ENCODE peak calls at places on chromosomes 1 and 21, in nine cellular contexts. One of them, this sample, is unnamed.

GRCh38 chr1:223887724-223888428 is 42.1 kb upstream of the TP53BP2 start:
- DNase-seq in cardiac fibroblast: peak
- DNase-seq in spleen: no peak
- DNase-seq in stimulated activated naive B cell treated with anti-CD40 and anti-IgM and Interleukin-4, amounts not matched to agents 10 μg/mL and 1 μg/mL and 100 μg/mL, for 72 hours: no peak
- DNase-seq in dorsolateral prefrontal cortex: no peak
- DNase-seq in NCI-H524: no peak
- DNase-seq in neural crest cell: no peak
- DNase-seq in NCI-H146: no peak
- DNase-seq in cardiac septum: no peak
- DNase-seq in this sample: no peak

GRCh38 chr21:35127851-35128250 is 78.7 kb upstream of the RUNX1 start:
- DNase-seq in cardiac fibroblast: no peak
- DNase-seq in spleen: no peak
- DNase-seq in stimulated activated naive B cell treated with anti-CD40 and anti-IgM and Interleukin-4, amounts not matched to agents 10 μg/mL and 1 μg/mL and 100 μg/mL, for 72 hours: no peak
- DNase-seq in dorsolateral prefrontal cortex: no peak
- DNase-seq in NCI-H524: no peak
- DNase-seq in neural crest cell: no peak
- DNase-seq in NCI-H146: no peak
- DNase-seq in cardiac septum: no peak
- DNase-seq in this sample: no peak

GRCh38 chr1:111219466-111220286 is 7.8 kb upstream of the CHI3L2 start:
- DNase-seq in cardiac fibroblast: no peak
- DNase-seq in spleen: peak
- DNase-seq in stimulated activated naive B cell treated with anti-CD40 and anti-IgM and Interleukin-4, amounts not matched to agents 10 μg/mL and 1 μg/mL and 100 μg/mL, for 72 hours: no peak
- DNase-seq in dorsolateral prefrontal cortex: no peak
- DNase-seq in NCI-H524: no peak
- DNase-seq in neural crest cell: no peak
- DNase-seq in NCI-H146: no peak
- DNase-seq in cardiac septum: no peak
- DNase-seq in this sample: no peak

GRCh38 chr1:156623946-156624813 is 5.0 kb downstream of the HAPLN2 start:
- DNase-seq in cardiac fibroblast: peak
- DNase-seq in spleen: peak
- DNase-seq in stimulated activated naive B cell treated with anti-CD40 and anti-IgM and Interleukin-4, amounts not matched to agents 10 μg/mL and 1 μg/mL and 100 μg/mL, for 72 hours: no peak
- DNase-seq in dorsolateral prefrontal cortex: peak
- DNase-seq in NCI-H524: peak
- DNase-seq in neural crest cell: peak
- DNase-seq in NCI-H146: peak
- DNase-seq in cardiac septum: peak
- DNase-seq in this sample: peak

GRCh38 chr1:245915851-245916250 is 591.2 kb downstream of the SMYD3 start:
- DNase-seq in cardiac fibroblast: no peak
- DNase-seq in spleen: no peak
- DNase-seq in stimulated activated naive B cell treated with anti-CD40 and anti-IgM and Interleukin-4, amounts not matched to agents 10 μg/mL and 1 μg/mL and 100 μg/mL, for 72 hours: no peak
- DNase-seq in dorsolateral prefrontal cortex: no peak
- DNase-seq in NCI-H524: no peak
- DNase-seq in neural crest cell: no peak
- DNase-seq in NCI-H146: no peak
- DNase-seq in cardiac septum: no peak
- DNase-seq in this sample: no peak

GRCh38 chr21:25717491-25718139 is 17.1 kb downstream of the ATP5PF start:
- DNase-seq in cardiac fibroblast: peak
- DNase-seq in spleen: no peak
- DNase-seq in stimulated activated naive B cell treated with anti-CD40 and anti-IgM and Interleukin-4, amounts not matched to agents 10 μg/mL and 1 μg/mL and 100 μg/mL, for 72 hours: no peak
- DNase-seq in dorsolateral prefrontal cortex: no peak
- DNase-seq in NCI-H524: no peak
- DNase-seq in neural crest cell: no peak
- DNase-seq in NCI-H146: no peak
- DNase-seq in cardiac septum: no peak
- DNase-seq in this sample: no peak

GRCh38 chr1:9004731-9005708 is 21.2 kb downstream of the SLC2A7 start:
- DNase-seq in cardiac fibroblast: peak
- DNase-seq in spleen: peak
- DNase-seq in stimulated activated naive B cell treated with anti-CD40 and anti-IgM and Interleukin-4, amounts not matched to agents 10 μg/mL and 1 μg/mL and 100 μg/mL, for 72 hours: peak
- DNase-seq in dorsolateral prefrontal cortex: peak
- DNase-seq in NCI-H524: peak
- DNase-seq in neural crest cell: peak
- DNase-seq in NCI-H146: peak
- DNase-seq in cardiac septum: peak
- DNase-seq in this sample: peak

GRCh38 chr1:243917177-243917862 is 67.3 kb upstream of the AKT3 start:
- DNase-seq in cardiac fibroblast: peak
- DNase-seq in spleen: peak
- DNase-seq in stimulated activated naive B cell treated with anti-CD40 and anti-IgM and Interleukin-4, amounts not matched to agents 10 μg/mL and 1 μg/mL and 100 μg/mL, for 72 hours: peak
- DNase-seq in dorsolateral prefrontal cortex: peak
- DNase-seq in NCI-H524: peak
- DNase-seq in neural crest cell: peak
- DNase-seq in NCI-H146: peak
- DNase-seq in cardiac septum: no peak
- DNase-seq in this sample: peak

GRCh38 chr1:239943761-239944160 is 147.9 kb upstream of the FMN2 start:
- DNase-seq in cardiac fibroblast: no peak
- DNase-seq in spleen: no peak
- DNase-seq in stimulated activated naive B cell treated with anti-CD40 and anti-IgM and Interleukin-4, amounts not matched to agents 10 μg/mL and 1 μg/mL and 100 μg/mL, for 72 hours: no peak
- DNase-seq in dorsolateral prefrontal cortex: no peak
- DNase-seq in NCI-H524: no peak
- DNase-seq in neural crest cell: no peak
- DNase-seq in NCI-H146: no peak
- DNase-seq in cardiac septum: no peak
- DNase-seq in this sample: no peak

GRCh38 chr1:5948681-5949005 is 43.6 kb downstream of the NPHP4 start:
- DNase-seq in cardiac fibroblast: no peak
- DNase-seq in spleen: no peak
- DNase-seq in stimulated activated naive B cell treated with anti-CD40 and anti-IgM and Interleukin-4, amounts not matched to agents 10 μg/mL and 1 μg/mL and 100 μg/mL, for 72 hours: no peak
- DNase-seq in dorsolateral prefrontal cortex: no peak
- DNase-seq in NCI-H524: no peak
- DNase-seq in neural crest cell: no peak
- DNase-seq in NCI-H146: no peak
- DNase-seq in cardiac septum: no peak
- DNase-seq in this sample: no peak

GRCh38 chr1:179082308-179083030 is 599 bp downstream of the TOR3A start:
- DNase-seq in cardiac fibroblast: no peak
- DNase-seq in spleen: no peak
- DNase-seq in stimulated activated naive B cell treated with anti-CD40 and anti-IgM and Interleukin-4, amounts not matched to agents 10 μg/mL and 1 μg/mL and 100 μg/mL, for 72 hours: no peak
- DNase-seq in dorsolateral prefrontal cortex: no peak
- DNase-seq in NCI-H524: no peak
- DNase-seq in neural crest cell: peak
- DNase-seq in NCI-H146: peak
- DNase-seq in cardiac septum: no peak
- DNase-seq in this sample: peak

GRCh38 chr1:67713071-67713806 is 28.2 kb downstream of the GADD45A start:
- DNase-seq in cardiac fibroblast: peak
- DNase-seq in spleen: no peak
- DNase-seq in stimulated activated naive B cell treated with anti-CD40 and anti-IgM and Interleukin-4, amounts not matched to agents 10 μg/mL and 1 μg/mL and 100 μg/mL, for 72 hours: no peak
- DNase-seq in dorsolateral prefrontal cortex: no peak
- DNase-seq in NCI-H524: no peak
- DNase-seq in neural crest cell: no peak
- DNase-seq in NCI-H146: peak
- DNase-seq in cardiac septum: no peak
- DNase-seq in this sample: peak

GRCh38 chr1:211654838-211655787 is 20.3 kb downstream of the NEK2 start:
- DNase-seq in cardiac fibroblast: peak
- DNase-seq in spleen: peak
- DNase-seq in stimulated activated naive B cell treated with anti-CD40 and anti-IgM and Interleukin-4, amounts not matched to agents 10 μg/mL and 1 μg/mL and 100 μg/mL, for 72 hours: peak
- DNase-seq in dorsolateral prefrontal cortex: peak
- DNase-seq in NCI-H524: peak
- DNase-seq in neural crest cell: peak
- DNase-seq in NCI-H146: peak
- DNase-seq in cardiac septum: peak
- DNase-seq in this sample: peak

GRCh38 chr1:180964609-180965008 is 51.9 kb downstream of the KIAA1614 start:
- DNase-seq in cardiac fibroblast: no peak
- DNase-seq in spleen: no peak
- DNase-seq in stimulated activated naive B cell treated with anti-CD40 and anti-IgM and Interleukin-4, amounts not matched to agents 10 μg/mL and 1 μg/mL and 100 μg/mL, for 72 hours: no peak
- DNase-seq in dorsolateral prefrontal cortex: no peak
- DNase-seq in NCI-H524: no peak
- DNase-seq in neural crest cell: no peak
- DNase-seq in NCI-H146: peak
- DNase-seq in cardiac septum: no peak
- DNase-seq in this sample: no peak

GRCh38 chr1:45205910-45206721 is at the start of gene ZSWIM5:
- DNase-seq in cardiac fibroblast: peak
- DNase-seq in spleen: peak
- DNase-seq in stimulated activated naive B cell treated with anti-CD40 and anti-IgM and Interleukin-4, amounts not matched to agents 10 μg/mL and 1 μg/mL and 100 μg/mL, for 72 hours: peak
- DNase-seq in dorsolateral prefrontal cortex: peak
- DNase-seq in NCI-H524: peak
- DNase-seq in neural crest cell: peak
- DNase-seq in NCI-H146: peak
- DNase-seq in cardiac septum: peak
- DNase-seq in this sample: peak

GRCh38 chr1:150507912-150508864 is at the start of gene ECM1:
- DNase-seq in cardiac fibroblast: peak
- DNase-seq in spleen: peak
- DNase-seq in stimulated activated naive B cell treated with anti-CD40 and anti-IgM and Interleukin-4, amounts not matched to agents 10 μg/mL and 1 μg/mL and 100 μg/mL, for 72 hours: no peak
- DNase-seq in dorsolateral prefrontal cortex: no peak
- DNase-seq in NCI-H524: no peak
- DNase-seq in neural crest cell: no peak
- DNase-seq in NCI-H146: no peak
- DNase-seq in cardiac septum: peak
- DNase-seq in this sample: no peak

GRCh38 chr1:61828814-61829213 is 86.5 kb downstream of the PATJ start:
- DNase-seq in cardiac fibroblast: peak
- DNase-seq in spleen: no peak
- DNase-seq in stimulated activated naive B cell treated with anti-CD40 and anti-IgM and Interleukin-4, amounts not matched to agents 10 μg/mL and 1 μg/mL and 100 μg/mL, for 72 hours: no peak
- DNase-seq in dorsolateral prefrontal cortex: no peak
- DNase-seq in NCI-H524: no peak
- DNase-seq in neural crest cell: no peak
- DNase-seq in NCI-H146: no peak
- DNase-seq in cardiac septum: no peak
- DNase-seq in this sample: no peak

GRCh38 chr21:45155910-45156309 is 81.5 kb downstream of the ADARB1 start:
- DNase-seq in cardiac fibroblast: no peak
- DNase-seq in spleen: no peak
- DNase-seq in stimulated activated naive B cell treated with anti-CD40 and anti-IgM and Interleukin-4, amounts not matched to agents 10 μg/mL and 1 μg/mL and 100 μg/mL, for 72 hours: no peak
- DNase-seq in dorsolateral prefrontal cortex: no peak
- DNase-seq in NCI-H524: no peak
- DNase-seq in neural crest cell: no peak
- DNase-seq in NCI-H146: no peak
- DNase-seq in cardiac septum: no peak
- DNase-seq in this sample: no peak

GRCh38 chr21:10511116-10511515 is 10.3 kb upstream of the TPTE start:
- DNase-seq in cardiac fibroblast: no peak
- DNase-seq in spleen: no peak
- DNase-seq in stimulated activated naive B cell treated with anti-CD40 and anti-IgM and Interleukin-4, amounts not matched to agents 10 μg/mL and 1 μg/mL and 100 μg/mL, for 72 hours: no peak
- DNase-seq in dorsolateral prefrontal cortex: no peak
- DNase-seq in NCI-H524: no peak
- DNase-seq in neural crest cell: no peak
- DNase-seq in NCI-H146: no peak
- DNase-seq in cardiac septum: no peak
- DNase-seq in this sample: no peak

GRCh38 chr21:28928578-28929124 is 64.0 kb downstream of the LTN1 start:
- DNase-seq in cardiac fibroblast: no peak
- DNase-seq in spleen: no peak
- DNase-seq in stimulated activated naive B cell treated with anti-CD40 and anti-IgM and Interleukin-4, amounts not matched to agents 10 μg/mL and 1 μg/mL and 100 μg/mL, for 72 hours: no peak
- DNase-seq in dorsolateral prefrontal cortex: no peak
- DNase-seq in NCI-H524: no peak
- DNase-seq in neural crest cell: no peak
- DNase-seq in NCI-H146: no peak
- DNase-seq in cardiac septum: no peak
- DNase-seq in this sample: no peak

GRCh38 chr1:153352523-153352922 is 3.9 kb upstream of the PGLYRP4 start:
- DNase-seq in cardiac fibroblast: peak
- DNase-seq in spleen: peak
- DNase-seq in stimulated activated naive B cell treated with anti-CD40 and anti-IgM and Interleukin-4, amounts not matched to agents 10 μg/mL and 1 μg/mL and 100 μg/mL, for 72 hours: peak
- DNase-seq in dorsolateral prefrontal cortex: peak
- DNase-seq in NCI-H524: peak
- DNase-seq in neural crest cell: peak
- DNase-seq in NCI-H146: peak
- DNase-seq in cardiac septum: no peak
- DNase-seq in this sample: peak

GRCh38 chr1:20216574-20216973 is 30.3 kb upstream of the PLA2G2C start:
- DNase-seq in cardiac fibroblast: peak
- DNase-seq in spleen: no peak
- DNase-seq in stimulated activated naive B cell treated with anti-CD40 and anti-IgM and Interleukin-4, amounts not matched to agents 10 μg/mL and 1 μg/mL and 100 μg/mL, for 72 hours: no peak
- DNase-seq in dorsolateral prefrontal cortex: no peak
- DNase-seq in NCI-H524: no peak
- DNase-seq in neural crest cell: no peak
- DNase-seq in NCI-H146: no peak
- DNase-seq in cardiac septum: no peak
- DNase-seq in this sample: no peak

GRCh38 chr1:115006191-115006590 is 23.4 kb upstream of the TSHB start:
- DNase-seq in cardiac fibroblast: no peak
- DNase-seq in spleen: no peak
- DNase-seq in stimulated activated naive B cell treated with anti-CD40 and anti-IgM and Interleukin-4, amounts not matched to agents 10 μg/mL and 1 μg/mL and 100 μg/mL, for 72 hours: no peak
- DNase-seq in dorsolateral prefrontal cortex: no peak
- DNase-seq in NCI-H524: no peak
- DNase-seq in neural crest cell: no peak
- DNase-seq in NCI-H146: no peak
- DNase-seq in cardiac septum: no peak
- DNase-seq in this sample: no peak

GRCh38 chr1:216173315-216173714 is 249.9 kb downstream of the USH2A start:
- DNase-seq in cardiac fibroblast: no peak
- DNase-seq in spleen: no peak
- DNase-seq in stimulated activated naive B cell treated with anti-CD40 and anti-IgM and Interleukin-4, amounts not matched to agents 10 μg/mL and 1 μg/mL and 100 μg/mL, for 72 hours: no peak
- DNase-seq in dorsolateral prefrontal cortex: no peak
- DNase-seq in NCI-H524: no peak
- DNase-seq in neural crest cell: no peak
- DNase-seq in NCI-H146: no peak
- DNase-seq in cardiac septum: no peak
- DNase-seq in this sample: no peak

GRCh38 chr1:172041689-172042088 is 200.4 kb downstream of the DNM3 start:
- DNase-seq in cardiac fibroblast: peak
- DNase-seq in spleen: no peak
- DNase-seq in stimulated activated naive B cell treated with anti-CD40 and anti-IgM and Interleukin-4, amounts not matched to agents 10 μg/mL and 1 μg/mL and 100 μg/mL, for 72 hours: no peak
- DNase-seq in dorsolateral prefrontal cortex: no peak
- DNase-seq in NCI-H524: no peak
- DNase-seq in neural crest cell: no peak
- DNase-seq in NCI-H146: no peak
- DNase-seq in cardiac septum: no peak
- DNase-seq in this sample: no peak

GRCh38 chr1:25610822-25611630 is 5.6 kb upstream of the MAN1C1 start:
- DNase-seq in cardiac fibroblast: peak
- DNase-seq in spleen: no peak
- DNase-seq in stimulated activated naive B cell treated with anti-CD40 and anti-IgM and Interleukin-4, amounts not matched to agents 10 μg/mL and 1 μg/mL and 100 μg/mL, for 72 hours: no peak
- DNase-seq in dorsolateral prefrontal cortex: no peak
- DNase-seq in NCI-H524: no peak
- DNase-seq in neural crest cell: no peak
- DNase-seq in NCI-H146: peak
- DNase-seq in cardiac septum: no peak
- DNase-seq in this sample: no peak

GRCh38 chr1:230226814-230227213 is 159.8 kb downstream of the GALNT2 start:
- DNase-seq in cardiac fibroblast: no peak
- DNase-seq in spleen: no peak
- DNase-seq in stimulated activated naive B cell treated with anti-CD40 and anti-IgM and Interleukin-4, amounts not matched to agents 10 μg/mL and 1 μg/mL and 100 μg/mL, for 72 hours: no peak
- DNase-seq in dorsolateral prefrontal cortex: no peak
- DNase-seq in NCI-H524: no peak
- DNase-seq in neural crest cell: no peak
- DNase-seq in NCI-H146: no peak
- DNase-seq in cardiac septum: no peak
- DNase-seq in this sample: no peak

GRCh38 chr1:166905136-166905535 is 29.1 kb upstream of the TADA1 start:
- DNase-seq in cardiac fibroblast: no peak
- DNase-seq in spleen: no peak
- DNase-seq in stimulated activated naive B cell treated with anti-CD40 and anti-IgM and Interleukin-4, amounts not matched to agents 10 μg/mL and 1 μg/mL and 100 μg/mL, for 72 hours: no peak
- DNase-seq in dorsolateral prefrontal cortex: no peak
- DNase-seq in NCI-H524: no peak
- DNase-seq in neural crest cell: no peak
- DNase-seq in NCI-H146: no peak
- DNase-seq in cardiac septum: no peak
- DNase-seq in this sample: no peak

GRCh38 chr1:243459059-243459458 is 203.2 kb downstream of the SDCCAG8 start:
- DNase-seq in cardiac fibroblast: no peak
- DNase-seq in spleen: no peak
- DNase-seq in stimulated activated naive B cell treated with anti-CD40 and anti-IgM and Interleukin-4, amounts not matched to agents 10 μg/mL and 1 μg/mL and 100 μg/mL, for 72 hours: no peak
- DNase-seq in dorsolateral prefrontal cortex: no peak
- DNase-seq in NCI-H524: no peak
- DNase-seq in neural crest cell: no peak
- DNase-seq in NCI-H146: no peak
- DNase-seq in cardiac septum: no peak
- DNase-seq in this sample: no peak

GRCh38 chr1:33219886-33220661 is 36.2 kb upstream of the ZNF362 start:
- DNase-seq in cardiac fibroblast: no peak
- DNase-seq in spleen: no peak
- DNase-seq in stimulated activated naive B cell treated with anti-CD40 and anti-IgM and Interleukin-4, amounts not matched to agents 10 μg/mL and 1 μg/mL and 100 μg/mL, for 72 hours: no peak
- DNase-seq in dorsolateral prefrontal cortex: no peak
- DNase-seq in NCI-H524: peak
- DNase-seq in neural crest cell: no peak
- DNase-seq in NCI-H146: no peak
- DNase-seq in cardiac septum: no peak
- DNase-seq in this sample: no peak

GRCh38 chr1:19366599-19367315 is 54.6 kb downstream of the SLC66A1 start:
- DNase-seq in cardiac fibroblast: no peak
- DNase-seq in spleen: no peak
- DNase-seq in stimulated activated naive B cell treated with anti-CD40 and anti-IgM and Interleukin-4, amounts not matched to agents 10 μg/mL and 1 μg/mL and 100 μg/mL, for 72 hours: no peak
- DNase-seq in dorsolateral prefrontal cortex: no peak
- DNase-seq in NCI-H524: no peak
- DNase-seq in neural crest cell: no peak
- DNase-seq in NCI-H146: no peak
- DNase-seq in cardiac septum: no peak
- DNase-seq in this sample: no peak